ENCODE peak calls at places on chromosomes 16 and 17, in nine cellular contexts. T, A, N, R, J, V, H, X and Z are unnamed samples.

GRCh38 chr17:29376667-29377268 is 13.4 kb upstream of the TAOK1 start:
- DNase-seq in V (no peak), N (no peak), R (peak), X (peak), J (peak), T (no peak), A (peak), H (no peak), Z (peak)

GRCh38 chr16:55834044-55834443 is 1.1 kb upstream of the CES1 start:
- DNase-seq in R (no peak), X (no peak), A (no peak), T (no peak), V (no peak), J (no peak), H (no peak), N (no peak), Z (no peak)

GRCh38 chr16:60203525-60204124 is 1469.5 kb upstream of the GOT2 start:
- DNase-seq in H (no peak), V (no peak), X (peak), J (no peak), T (no peak), A (no peak), N (no peak), R (peak), Z (peak)

GRCh38 chr16:10541396-10541795 is 39.0 kb downstream of the EMP2 start:
- DNase-seq in X (no peak), J (no peak), V (no peak), N (no peak), H (no peak), T (no peak), A (no peak), R (no peak), Z (no peak)

GRCh38 chr17:6556121-6557039 is at the start of gene PITPNM3:
- DNase-seq in R (no peak), J (no peak), V (no peak), A (no peak), H (peak), N (peak), X (no peak), T (peak), Z (peak)

GRCh38 chr17:78736526-78737079 is 45.5 kb downstream of the CYTH1 start:
- DNase-seq in A (peak), V (peak), R (no peak), J (no peak), H (peak), T (peak), N (peak), X (peak), Z (peak)

GRCh38 chr17:15257316-15257925 is 7.7 kb downstream of the PMP22 start:
- DNase-seq in T (peak), N (peak), V (peak), H (peak), J (peak), R (peak), A (peak), X (peak), Z (peak)

GRCh38 chr17:22310717-22311686 is 618.7 kb downstream of the KCNJ18 start:
- DNase-seq in A (peak), X (peak), J (no peak), R (no peak), N (peak), V (no peak), T (no peak), H (peak), Z (no peak)

GRCh38 chr17:31787857-31788570 is 71.0 kb downstream of the COPRS start:
- DNase-seq in A (no peak), T (no peak), J (peak), N (no peak), H (peak), R (peak), V (no peak), X (peak), Z (peak)

GRCh38 chr16:85162478-85163277 is 50.4 kb upstream of the CIBAR2 start:
- DNase-seq in V (no peak), T (no peak), R (peak), J (peak), A (peak), X (no peak), N (no peak), H (no peak), Z (peak)

GRCh38 chr16:67100569-67101300 is 9.0 kb upstream of the PHAF1 start:
- DNase-seq in A (no peak), H (peak), R (peak), V (no peak), X (peak), T (no peak), N (no peak), J (no peak), Z (peak)

GRCh38 chr17:58339775-58340622 is 11.4 kb upstream of the TSPOAP1 start:
- DNase-seq in T (no peak), X (no peak), V (no peak), H (no peak), R (no peak), J (no peak), A (no peak), N (peak), Z (no peak)

GRCh38 chr17:35171834-35172233 is 22.4 kb downstream of the SLC35G3 start:
- DNase-seq in A (no peak), H (peak), X (no peak), N (no peak), J (no peak), V (no peak), R (peak), T (no peak), Z (no peak)

GRCh38 chr17:9899280-9900018 is 5.6 kb downstream of the RCVRN start:
- DNase-seq in X (no peak), R (no peak), N (no peak), T (no peak), A (no peak), V (no peak), H (no peak), J (no peak), Z (no peak)

GRCh38 chr16:84191466-84191865 is 509 bp downstream of the ADAD2 start:
- DNase-seq in R (no peak), X (no peak), J (no peak), N (no peak), H (no peak), A (no peak), V (no peak), T (no peak), Z (peak)

GRCh38 chr16:70453891-70454220 is 539 bp upstream of the FCSK start:
- DNase-seq in T (peak), H (peak), J (no peak), A (no peak), R (no peak), X (no peak), V (no peak), N (no peak), Z (peak)

GRCh38 chr16:67456383-67457140 is 24.4 kb downstream of the ATP6V0D1 start:
- DNase-seq in N (peak), H (no peak), J (no peak), X (peak), V (no peak), R (peak), T (no peak), A (peak), Z (no peak)

GRCh38 chr17:6098466-6099180 is 28.4 kb downstream of the WSCD1 start:
- DNase-seq in H (no peak), J (no peak), A (peak), X (no peak), V (peak), T (no peak), R (peak), N (no peak), Z (no peak)

GRCh38 chr16:57941016-57941656 is 29.8 kb downstream of the CNGB1 start:
- DNase-seq in T (peak), R (peak), A (peak), H (peak), X (no peak), V (peak), J (no peak), N (no peak), Z (no peak)

GRCh38 chr16:9536905-9537304 is 445.5 kb downstream of the HAPSTR1 start:
- DNase-seq in X (no peak), R (no peak), T (no peak), A (no peak), N (no peak), H (no peak), V (no peak), J (no peak), Z (no peak)

GRCh38 chr16:68452176-68452575 is 3.9 kb upstream of the SMPD3 start:
- DNase-seq in R (no peak), H (peak), J (no peak), T (no peak), N (no peak), V (no peak), X (no peak), A (no peak), Z (no peak)

GRCh38 chr16:81431554-81432353 is 12.9 kb upstream of the CMIP start:
- DNase-seq in A (no peak), T (no peak), R (peak), H (peak), J (peak), V (no peak), X (peak), N (no peak), Z (no peak)

GRCh38 chr17:18203308-18203707 is 19.7 kb downstream of the ALKBH5 start:
- DNase-seq in N (no peak), T (no peak), A (no peak), R (no peak), H (no peak), J (no peak), X (no peak), V (peak), Z (peak)

GRCh38 chr17:76359375-76359774 is 5.7 kb upstream of the PRPSAP1 start:
- DNase-seq in H (no peak), V (no peak), A (no peak), T (no peak), J (no peak), R (no peak), X (no peak), N (no peak), Z (no peak)

GRCh38 chr17:13030459-13031305 is 12.9 kb upstream of the ELAC2 start:
- DNase-seq in X (peak), V (no peak), J (peak), A (peak), N (no peak), T (peak), R (peak), H (peak), Z (peak)

GRCh38 chr16:57966986-57967385 is 3.9 kb downstream of the CNGB1 start:
- DNase-seq in R (no peak), A (no peak), X (no peak), N (no peak), H (no peak), V (peak), J (no peak), T (no peak), Z (no peak)

GRCh38 chr16:28572659-28573510 is 19.2 kb downstream of the SGF29 start:
- DNase-seq in J (no peak), H (no peak), N (peak), T (no peak), A (peak), X (no peak), R (peak), V (no peak), Z (peak)

GRCh38 chr16:67942200-67942509 is 1.8 kb downstream of the LCAT start:
- DNase-seq in R (peak), A (no peak), V (no peak), J (no peak), X (peak), T (peak), H (peak), N (peak), Z (peak)

GRCh38 chr16:27726621-27727275 is 176.8 kb downstream of the KATNIP start:
- DNase-seq in N (no peak), V (no peak), J (no peak), R (peak), X (no peak), H (peak), A (no peak), T (no peak), Z (no peak)

GRCh38 chr16:89408315-89408714 is 82.0 kb downstream of the ANKRD11 start:
- DNase-seq in J (no peak), V (peak), A (peak), N (no peak), X (no peak), T (no peak), R (no peak), H (no peak), Z (no peak)

GRCh38 chr17:3985800-3986199 is 21.6 kb upstream of the ATP2A3 start:
- DNase-seq in N (no peak), V (peak), T (no peak), X (no peak), J (no peak), H (no peak), R (no peak), A (no peak), Z (no peak)

GRCh38 chr16:17459903-17460521 is 10.7 kb downstream of the XYLT1 start:
- DNase-seq in H (no peak), J (no peak), V (no peak), R (no peak), A (no peak), T (no peak), N (no peak), X (no peak), Z (no peak)

GRCh38 chr17:78322858-78323455 is 36.9 kb downstream of the SOCS3 start:
- DNase-seq in T (no peak), J (no peak), R (peak), A (peak), X (no peak), N (no peak), V (no peak), H (no peak), Z (no peak)

GRCh38 chr17:41149652-41149985 is at the start of gene KRTAP4-5:
- DNase-seq in T (no peak), V (no peak), R (no peak), N (no peak), J (no peak), A (no peak), H (no peak), X (no peak), Z (no peak)

GRCh38 chr16:4306439-4307214 is 9.2 kb upstream of the GLIS2 start:
- DNase-seq in X (no peak), A (no peak), N (no peak), H (no peak), J (no peak), V (no peak), T (no peak), R (no peak), Z (peak)

GRCh38 chr17:77444653-77445029 is 303.9 kb downstream of the SEC14L1 start:
- DNase-seq in T (no peak), A (peak), H (no peak), R (peak), N (no peak), V (no peak), J (no peak), X (no peak), Z (no peak)

DNA sequence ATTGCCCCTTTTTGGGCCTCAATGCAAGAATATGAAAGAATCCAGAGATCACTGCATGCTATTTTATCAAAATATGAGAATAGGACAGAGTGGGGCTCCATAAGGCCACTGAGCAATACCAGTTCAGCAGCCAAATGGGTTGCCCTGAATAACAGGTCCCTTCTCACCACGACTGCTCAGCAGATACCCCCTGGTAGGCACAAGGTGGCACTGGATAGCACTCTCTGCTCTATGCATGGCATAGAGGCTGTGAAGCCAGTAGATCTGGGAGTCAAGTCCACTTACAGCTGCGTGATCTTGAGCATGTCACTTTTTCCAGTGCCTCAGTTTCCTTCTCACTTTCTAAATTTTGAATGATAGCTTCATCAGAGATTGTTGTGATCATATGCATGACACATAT is 84.7 kb upstream of the ASIC2 start:
- DNase-seq in A (no peak), T (no peak), N (no peak), X (no peak), H (no peak), J (no peak), R (no peak), V (no peak), Z (no peak)
- TF ChIP-seq CTCF in A (no peak), T (no peak), N (no peak), X (no peak), H (no peak), J (no peak), R (no peak), V (no peak), Z (no peak)

GRCh38 chr17:38704645-38705522 is at the start of gene MLLT6:
- DNase-seq in H (peak), J (no peak), R (peak), A (peak), T (peak), N (peak), X (peak), V (peak), Z (peak)
- TF ChIP-seq CTCF in H (no peak), J (no peak), R (no peak), A (no peak), T (no peak), N (no peak), X (no peak), V (no peak), Z (no peak)

GRCh38 chr17:47742319-47743181 is 9.5 kb downstream of the TBX21 start:
- DNase-seq in T (peak), N (peak), J (no peak), X (no peak), V (no peak), H (peak), R (peak), A (no peak), Z (peak)
- TF ChIP-seq CTCF in T (peak), N (peak), J (peak), X (peak), V (no peak), H (peak), R (peak), A (peak), Z (peak)

GRCh38 chr16:50195276-50195675 is 42.2 kb downstream of the TENT4B start:
- DNase-seq in R (peak), N (no peak), T (no peak), H (peak), V (no peak), A (no peak), X (no peak), J (no peak), Z (no peak)

GRCh38 chr16:50195756-50196155 is 42.6 kb downstream of the TENT4B start:
- DNase-seq in J (no peak), A (no peak), H (no peak), N (no peak), V (no peak), R (no peak), T (no peak), X (no peak), Z (no peak)

GRCh38 chr16:50190292-50190691 is 37.2 kb downstream of the TENT4B start:
- DNase-seq in T (no peak), J (no peak), V (no peak), A (no peak), N (no peak), R (no peak), X (no peak), H (no peak), Z (no peak)

GRCh38 chr16:50196736-50197135 is 43.6 kb downstream of the TENT4B start:
- DNase-seq in V (no peak), J (no peak), X (no peak), H (no peak), N (no peak), A (no peak), R (peak), T (no peak), Z (no peak)

GRCh38 chr16:50193594-50193993 is 40.5 kb downstream of the TENT4B start:
- DNase-seq in H (no peak), A (no peak), J (no peak), X (no peak), R (no peak), V (no peak), T (no peak), N (no peak), Z (no peak)
- TF ChIP-seq CTCF in H (no peak), A (no peak), J (no peak), X (no peak), R (no peak), V (no peak), T (no peak), N (no peak), Z (no peak)